ENCODE peak calls at places on chromosome 2, in six cellular contexts. One of them, this sample, is unnamed.

GRCh38 chr2:106030287-106031268 is 163.5 kb downstream of the UXS1 start:
- DNase-seq in stomach: no peak
- DNase-seq in Panc1: no peak
- DNase-seq in OCI-LY7: no peak
- DNase-seq in CD8-positive, alpha-beta T cell: no peak
- DNase-seq in brain microvascular endothelial cell: peak
- DNase-seq in this sample: peak

GRCh38 chr2:188979119-188979729 is 5.1 kb downstream of the COL3A1 start:
- DNase-seq in stomach: no peak
- DNase-seq in Panc1: no peak
- DNase-seq in OCI-LY7: no peak
- DNase-seq in CD8-positive, alpha-beta T cell: no peak
- DNase-seq in brain microvascular endothelial cell: no peak
- DNase-seq in this sample: no peak

GRCh38 chr2:64354857-64355680 is 98.9 kb upstream of the LGALSL start:
- DNase-seq in stomach: no peak
- DNase-seq in Panc1: no peak
- DNase-seq in OCI-LY7: no peak
- DNase-seq in CD8-positive, alpha-beta T cell: no peak
- DNase-seq in brain microvascular endothelial cell: peak
- DNase-seq in this sample: no peak

GRCh38 chr2:53234548-53234903 is 533.1 kb upstream of the CHAC2 start:
- DNase-seq in stomach: no peak
- DNase-seq in Panc1: no peak
- DNase-seq in OCI-LY7: no peak
- DNase-seq in CD8-positive, alpha-beta T cell: no peak
- DNase-seq in brain microvascular endothelial cell: no peak
- DNase-seq in this sample: no peak

GRCh38 chr2:37871453-37872191 is 53.5 kb upstream of the RMDN2 start:
- DNase-seq in stomach: no peak
- DNase-seq in Panc1: no peak
- DNase-seq in OCI-LY7: no peak
- DNase-seq in CD8-positive, alpha-beta T cell: no peak
- DNase-seq in brain microvascular endothelial cell: peak
- DNase-seq in this sample: no peak

GRCh38 chr2:27078267-27079194 is at the start of gene EMILIN1:
- DNase-seq in stomach: peak
- DNase-seq in Panc1: no peak
- DNase-seq in OCI-LY7: no peak
- DNase-seq in CD8-positive, alpha-beta T cell: no peak
- DNase-seq in brain microvascular endothelial cell: peak
- DNase-seq in this sample: peak

GRCh38 chr2:18169787-18170175 is 291.3 kb downstream of the KCNS3 start:
- DNase-seq in stomach: no peak
- DNase-seq in Panc1: no peak
- DNase-seq in OCI-LY7: no peak
- DNase-seq in CD8-positive, alpha-beta T cell: no peak
- DNase-seq in brain microvascular endothelial cell: no peak
- DNase-seq in this sample: no peak

GRCh38 chr2:85248741-85249524 is 78.9 kb downstream of the TGOLN2 start:
- DNase-seq in stomach: no peak
- DNase-seq in Panc1: peak
- DNase-seq in OCI-LY7: no peak
- DNase-seq in CD8-positive, alpha-beta T cell: no peak
- DNase-seq in brain microvascular endothelial cell: peak
- DNase-seq in this sample: no peak

GRCh38 chr2:144083211-144083610 is 436.7 kb downstream of the ZEB2 start:
- DNase-seq in stomach: no peak
- DNase-seq in Panc1: no peak
- DNase-seq in OCI-LY7: no peak
- DNase-seq in CD8-positive, alpha-beta T cell: no peak
- DNase-seq in brain microvascular endothelial cell: peak
- DNase-seq in this sample: no peak

GRCh38 chr2:190410171-190410570 is 2.0 kb downstream of the MFSD6 start:
- DNase-seq in stomach: no peak
- DNase-seq in Panc1: no peak
- DNase-seq in OCI-LY7: no peak
- DNase-seq in CD8-positive, alpha-beta T cell: no peak
- DNase-seq in brain microvascular endothelial cell: no peak
- DNase-seq in this sample: no peak

GRCh38 chr2:59177748-59178147 is 936.6 kb upstream of the FANCL start:
- DNase-seq in stomach: no peak
- DNase-seq in Panc1: no peak
- DNase-seq in OCI-LY7: no peak
- DNase-seq in CD8-positive, alpha-beta T cell: no peak
- DNase-seq in brain microvascular endothelial cell: no peak
- DNase-seq in this sample: no peak

DNA sequence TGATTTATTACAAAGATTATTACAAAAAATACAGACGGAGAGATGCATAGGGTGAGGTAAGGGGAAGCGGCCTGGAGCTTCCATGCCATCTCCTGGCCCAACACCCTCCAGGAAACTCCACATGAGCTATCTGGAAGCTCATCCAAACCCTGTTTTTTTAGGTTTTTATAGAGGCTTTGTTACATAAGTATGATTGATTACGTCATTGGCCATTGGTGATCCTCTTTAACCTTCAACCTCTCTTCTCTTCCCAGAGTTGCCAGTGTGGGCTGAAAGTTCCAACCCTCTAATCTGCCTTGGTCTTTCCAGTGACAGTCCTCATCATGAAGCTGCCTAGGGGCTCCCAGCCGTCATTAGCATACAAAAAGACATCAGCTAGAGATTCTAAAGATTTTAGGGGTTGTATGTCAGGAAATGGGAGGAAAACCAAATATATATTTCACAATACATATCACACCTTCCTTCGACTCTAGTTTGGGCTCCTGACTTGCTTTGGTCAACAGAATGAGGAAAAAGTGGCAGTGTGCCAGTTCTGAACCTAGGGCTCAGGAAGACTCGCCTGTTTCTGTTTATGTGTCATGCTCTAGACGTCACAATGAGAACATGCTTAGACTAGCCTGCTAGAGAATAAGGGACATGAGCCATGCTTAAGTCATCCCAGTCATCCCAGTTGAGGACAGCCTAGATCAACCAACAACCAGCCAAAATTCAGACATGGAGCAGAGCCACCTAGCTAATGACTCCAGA is 54.1 kb downstream of the ETAA1 start:
- DNase-seq in stomach: peak
- DNase-seq in Panc1: no peak
- DNase-seq in OCI-LY7: no peak
- DNase-seq in CD8-positive, alpha-beta T cell: no peak
- DNase-seq in brain microvascular endothelial cell: peak
- DNase-seq in this sample: no peak
- H3K27ac ChIP-seq in stomach: no peak
- H3K27ac ChIP-seq in Panc1: no peak
- H3K27ac ChIP-seq in OCI-LY7: no peak
- H3K27ac ChIP-seq in CD8-positive, alpha-beta T cell: no peak
- H3K27ac ChIP-seq in brain microvascular endothelial cell: no peak
- H3K27ac ChIP-seq in this sample: no peak

GRCh38 chr2:119069781-119070180 is 88.8 kb downstream of the C1QL2 start:
- DNase-seq in stomach: no peak
- DNase-seq in Panc1: no peak
- DNase-seq in OCI-LY7: no peak
- DNase-seq in CD8-positive, alpha-beta T cell: no peak
- DNase-seq in brain microvascular endothelial cell: no peak
- DNase-seq in this sample: no peak

GRCh38 chr2:119065146-119065545 is 93.4 kb downstream of the C1QL2 start:
- DNase-seq in stomach: no peak
- DNase-seq in Panc1: no peak
- DNase-seq in OCI-LY7: no peak
- DNase-seq in CD8-positive, alpha-beta T cell: no peak
- DNase-seq in brain microvascular endothelial cell: no peak
- DNase-seq in this sample: no peak

GRCh38 chr2:119071476-119071875 is 87.1 kb downstream of the C1QL2 start:
- DNase-seq in stomach: no peak
- DNase-seq in Panc1: no peak
- DNase-seq in OCI-LY7: no peak
- DNase-seq in CD8-positive, alpha-beta T cell: no peak
- DNase-seq in brain microvascular endothelial cell: no peak
- DNase-seq in this sample: no peak

GRCh38 chr2:119066272-119066804 is 92.2 kb downstream of the C1QL2 start:
- DNase-seq in stomach: no peak
- DNase-seq in Panc1: no peak
- DNase-seq in OCI-LY7: no peak
- DNase-seq in CD8-positive, alpha-beta T cell: no peak
- DNase-seq in brain microvascular endothelial cell: no peak
- DNase-seq in this sample: no peak

GRCh38 chr2:119068154-119068725 is 90.3 kb downstream of the C1QL2 start:
- DNase-seq in stomach: no peak
- DNase-seq in Panc1: no peak
- DNase-seq in OCI-LY7: no peak
- DNase-seq in CD8-positive, alpha-beta T cell: no peak
- DNase-seq in brain microvascular endothelial cell: no peak
- DNase-seq in this sample: no peak
- TF ChIP-seq CTCF in stomach: no peak
- TF ChIP-seq CTCF in Panc1: no peak
- TF ChIP-seq CTCF in OCI-LY7: no peak
- TF ChIP-seq CTCF in CD8-positive, alpha-beta T cell: no peak
- TF ChIP-seq CTCF in brain microvascular endothelial cell: no peak
- TF ChIP-seq CTCF in this sample: no peak

GRCh38 chr2:17070711-17071110 is 405.1 kb upstream of the CYRIA start:
- DNase-seq in stomach: no peak
- DNase-seq in Panc1: no peak
- DNase-seq in OCI-LY7: no peak
- DNase-seq in CD8-positive, alpha-beta T cell: no peak
- DNase-seq in brain microvascular endothelial cell: no peak
- DNase-seq in this sample: no peak

GRCh38 chr2:17065536-17065935 is 399.9 kb upstream of the CYRIA start:
- DNase-seq in stomach: no peak
- DNase-seq in Panc1: no peak
- DNase-seq in OCI-LY7: no peak
- DNase-seq in CD8-positive, alpha-beta T cell: no peak
- DNase-seq in brain microvascular endothelial cell: no peak
- DNase-seq in this sample: no peak

GRCh38 chr2:17069564-17069963 is 403.9 kb upstream of the CYRIA start:
- DNase-seq in stomach: no peak
- DNase-seq in Panc1: no peak
- DNase-seq in OCI-LY7: no peak
- DNase-seq in CD8-positive, alpha-beta T cell: no peak
- DNase-seq in brain microvascular endothelial cell: no peak
- DNase-seq in this sample: no peak

GRCh38 chr2:17068016-17068415 is 402.4 kb upstream of the CYRIA start:
- DNase-seq in stomach: no peak
- DNase-seq in Panc1: no peak
- DNase-seq in OCI-LY7: no peak
- DNase-seq in CD8-positive, alpha-beta T cell: no peak
- DNase-seq in brain microvascular endothelial cell: no peak
- DNase-seq in this sample: no peak
- H3K27ac ChIP-seq in stomach: no peak
- H3K27ac ChIP-seq in Panc1: no peak
- H3K27ac ChIP-seq in OCI-LY7: no peak
- H3K27ac ChIP-seq in CD8-positive, alpha-beta T cell: no peak
- H3K27ac ChIP-seq in brain microvascular endothelial cell: no peak
- H3K27ac ChIP-seq in this sample: no peak

GRCh38 chr2:216214768-216215167 is 105.6 kb downstream of the XRCC5 start:
- DNase-seq in stomach: no peak
- DNase-seq in Panc1: no peak
- DNase-seq in OCI-LY7: no peak
- DNase-seq in CD8-positive, alpha-beta T cell: no peak
- DNase-seq in brain microvascular endothelial cell: no peak
- DNase-seq in this sample: no peak

GRCh38 chr2:216217904-216218260 is 108.7 kb downstream of the XRCC5 start:
- DNase-seq in stomach: no peak
- DNase-seq in Panc1: no peak
- DNase-seq in OCI-LY7: no peak
- DNase-seq in CD8-positive, alpha-beta T cell: no peak
- DNase-seq in brain microvascular endothelial cell: no peak
- DNase-seq in this sample: no peak

GRCh38 chr2:216216951-216217903 is 108.1 kb downstream of the XRCC5 start:
- DNase-seq in stomach: no peak
- DNase-seq in Panc1: peak
- DNase-seq in OCI-LY7: peak
- DNase-seq in CD8-positive, alpha-beta T cell: no peak
- DNase-seq in brain microvascular endothelial cell: peak
- DNase-seq in this sample: no peak

GRCh38 chr2:216219866-216220265 is 110.7 kb downstream of the XRCC5 start:
- DNase-seq in stomach: no peak
- DNase-seq in Panc1: no peak
- DNase-seq in OCI-LY7: no peak
- DNase-seq in CD8-positive, alpha-beta T cell: no peak
- DNase-seq in brain microvascular endothelial cell: no peak
- DNase-seq in this sample: no peak

DNA sequence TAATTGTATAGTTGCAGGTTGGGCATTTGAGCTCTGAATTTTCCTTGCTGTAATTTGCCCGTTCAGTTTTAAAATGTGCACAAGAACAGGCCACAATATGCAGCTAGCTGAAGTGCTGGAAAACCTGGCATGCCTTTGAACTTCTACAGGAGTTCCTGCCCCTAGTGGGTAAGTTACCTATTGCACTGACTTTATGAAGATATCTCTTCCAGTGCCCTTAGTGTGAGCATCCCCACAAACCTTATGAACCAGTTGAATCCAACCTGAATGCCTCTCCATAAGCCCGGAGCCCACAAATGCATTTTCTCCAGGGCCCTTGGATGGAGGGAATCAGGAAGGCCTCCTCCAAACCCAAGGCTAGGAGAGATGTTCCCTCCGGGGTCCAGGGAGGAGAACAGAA is 106.8 kb downstream of the XRCC5 start:
- DNase-seq in stomach: no peak
- DNase-seq in Panc1: no peak
- DNase-seq in OCI-LY7: peak
- DNase-seq in CD8-positive, alpha-beta T cell: no peak
- DNase-seq in brain microvascular endothelial cell: no peak
- DNase-seq in this sample: no peak
- TF ChIP-seq CTCF in stomach: peak
- TF ChIP-seq CTCF in Panc1: peak
- TF ChIP-seq CTCF in OCI-LY7: peak
- TF ChIP-seq CTCF in CD8-positive, alpha-beta T cell: no peak
- TF ChIP-seq CTCF in brain microvascular endothelial cell: peak
- TF ChIP-seq CTCF in this sample: no peak

This sample was measured in dorsolateral prefrontal cortex.